ENCODE peak calls at places on chromosomes 3 and 15, in nine cellular contexts. M is adrenal gland; U is iris pigment epithelial cell; L is upper lobe of right lung; Z is fibroblast of the conjunctiva; P is activated naive CD4-positive, alpha-beta T cell treated with anti-CD3 and anti-CD28 coated beads, Interleukin-2, amount 10 ng/mL, durations not matched to agents 7 days and 5 days; W is psoas muscle; T is HCEC 1CT; G is CD4-positive, alpha-beta T cell. Y is an unnamed sample.

GRCh38 chr3:155158361-155159037 is 78.4 kb downstream of the MME start:
- DNase-seq in T (peak; percentile 48), U (peak; percentile 57), P (no peak), Z (no peak), G (no peak), M (no peak), L (no peak), W (no peak), Y (no peak)

GRCh38 chr3:127427169-127427655 is 139.4 kb upstream of the PRR20G start:
- DNase-seq in T (no peak), U (no peak), G (no peak), P (no peak), W (no peak), Z (no peak), M (no peak), L (no peak), Y (no peak)

GRCh38 chr15:89129123-89129815 is 41.0 kb downstream of the ABHD2 start:
- DNase-seq in G (peak; percentile 62), P (peak; percentile 71), U (no peak), T (peak; percentile 17), W (peak; percentile 71), Z (no peak), L (peak; percentile 73), M (no peak), Y (peak; percentile 61)

GRCh38 chr3:134150476-134150875 is 100.2 kb downstream of the RYK start:
- DNase-seq in T (no peak), L (no peak), P (no peak), W (no peak), U (no peak), G (no peak), M (peak; percentile 14), Z (no peak), Y (peak; percentile 21)

GRCh38 chr3:196632033-196632751 is 7.3 kb upstream of the NRROS start:
- DNase-seq in T (peak; percentile 74), P (peak; percentile 96), U (peak; percentile 67), M (peak; percentile 72), L (peak; percentile 94), Z (peak; percentile 48), W (peak; percentile 89), G (peak; percentile 84), Y (peak; percentile 90)

GRCh38 chr15:65082303-65082958 is 5.9 kb downstream of the KBTBD13 start:
- DNase-seq in P (peak; percentile 55), W (no peak), G (peak; percentile 10), M (no peak), T (no peak), Z (no peak), U (no peak), L (peak; percentile 67), Y (no peak)

GRCh38 chr3:134685881-134686802 is 35.3 kb upstream of the KY start:
- DNase-seq in M (no peak), P (no peak), G (no peak), U (peak; percentile 78), T (peak; percentile 77), L (no peak), W (no peak), Z (peak; percentile 38), Y (no peak)

GRCh38 chr3:31170932-31171670 is 276.6 kb upstream of the GADL1 start:
- DNase-seq in T (peak; percentile 51), U (peak; percentile 99), M (no peak), W (no peak), G (no peak), Z (peak; percentile 10), L (no peak), P (no peak), Y (no peak)

GRCh38 chr15:98163319-98164030 is 203.0 kb downstream of the ARRDC4 start:
- DNase-seq in U (no peak), T (no peak), L (no peak), P (no peak), W (no peak), M (no peak), Z (no peak), G (no peak), Y (no peak)

GRCh38 chr3:40267940-40268707 is 41.4 kb upstream of the EIF1B start:
- DNase-seq in M (no peak), P (no peak), G (no peak), W (no peak), T (no peak), U (no peak), Z (peak; percentile 17), L (no peak), Y (no peak)

GRCh38 chr3:189947948-189948723 is 172.6 kb downstream of the P3H2 start:
- DNase-seq in M (no peak), U (peak; percentile 31), G (no peak), L (no peak), P (no peak), T (peak; percentile 41), W (no peak), Z (no peak), Y (no peak)

GRCh38 chr15:90871097-90871715 is 2.8 kb downstream of the FURIN start:
- DNase-seq in Z (no peak), M (no peak), W (peak; percentile 76), G (peak; percentile 27), P (peak; percentile 53), T (peak; percentile 34), U (peak; percentile 17), L (peak; percentile 81), Y (peak; percentile 79)

GRCh38 chr15:68699881-68700394 is 120.8 kb downstream of the ANP32A start:
- DNase-seq in L (no peak), P (no peak), W (no peak), Z (no peak), U (no peak), M (peak; percentile 19), T (no peak), G (no peak), Y (peak; percentile 72)

GRCh38 chr3:128143496-128143895 is 9.8 kb upstream of the EEFSEC start:
- DNase-seq in W (no peak), L (no peak), U (no peak), M (no peak), Z (no peak), P (no peak), G (no peak), T (no peak), Y (no peak)

GRCh38 chr3:128634075-128634611 is 16.5 kb downstream of the RPN1 start:
- DNase-seq in G (no peak), W (no peak), M (no peak), P (no peak), U (no peak), T (no peak), Z (no peak), L (no peak), Y (no peak)

GRCh38 chr3:126850370-126851085 is 132.4 kb upstream of the PLXNA1 start:
- DNase-seq in P (no peak), Z (peak; percentile 34), M (no peak), U (peak; percentile 71), G (no peak), T (no peak), W (no peak), L (peak; percentile 67), Y (peak; percentile 61)

GRCh38 chr3:26100176-26100575 is 310.3 kb downstream of the OXSM start:
- DNase-seq in U (no peak), L (no peak), M (no peak), P (no peak), G (no peak), T (no peak), W (no peak), Z (no peak), Y (no peak)

GRCh38 chr3:173938159-173938558 is 540.6 kb downstream of the NLGN1 start:
- DNase-seq in L (no peak), Z (peak; percentile 49), G (no peak), W (no peak), M (no peak), P (no peak), U (peak; percentile 41), T (peak; percentile 12), Y (no peak)

GRCh38 chr3:190265795-190266194 is 56.5 kb downstream of the CLDN1 start:
- DNase-seq in P (no peak), W (no peak), L (no peak), U (peak; percentile 88), Z (no peak), M (no peak), T (peak; percentile 15), G (no peak), Y (no peak)

GRCh38 chr3:171417813-171418212 is 42.4 kb downstream of the TNIK start:
- DNase-seq in P (no peak), L (no peak), T (peak; percentile 94), M (peak; percentile 39), W (peak; percentile 44), G (no peak), U (peak; percentile 98), Z (peak; percentile 33), Y (no peak)

GRCh38 chr3:187259171-187259570 is 32.4 kb downstream of the MASP1 start:
- DNase-seq in T (no peak), G (no peak), L (no peak), W (no peak), P (no peak), Z (no peak), U (no peak), M (no peak), Y (no peak)

GRCh38 chr3:30162579-30162978 is 443.8 kb upstream of the TGFBR2 start:
- DNase-seq in L (no peak), Z (peak; percentile 32), U (peak; percentile 77), G (no peak), T (peak; percentile 87), P (no peak), W (no peak), M (no peak), Y (no peak)

GRCh38 chr15:28110416-28110975 is 11.4 kb upstream of the OCA2 start:
- DNase-seq in L (no peak), W (no peak), T (no peak), G (no peak), Z (no peak), M (no peak), P (peak; percentile 3), U (no peak), Y (no peak)

GRCh38 chr15:96107922-96108321 is 222.6 kb upstream of the NR2F2 start:
- DNase-seq in Z (no peak), P (no peak), W (no peak), T (no peak), L (no peak), G (no peak), M (no peak), U (peak; percentile 27), Y (no peak)

GRCh38 chr3:123511726-123512125 is 62.8 kb upstream of the ADCY5 start:
- DNase-seq in U (peak; percentile 7), L (no peak), M (no peak), T (no peak), W (no peak), Z (no peak), P (no peak), G (no peak), Y (no peak)

GRCh38 chr3:107524214-107525100 is 1.7 kb downstream of the BBX start:
- DNase-seq in G (peak; percentile 13), P (peak; percentile 60), U (peak; percentile 60), L (peak; percentile 78), M (peak; percentile 84), T (peak; percentile 36), W (peak; percentile 77), Z (no peak), Y (peak; percentile 81)

Y was measured in right cardiac atrium.